ENCODE peak calls at places on chromosomes 16 and 17, in ten cellular contexts. R is H54; A is SJCRH30; X is activated CD4-positive, CD25-positive, alpha-beta regulatory T cell; V is activated T-helper 1 cell treated with anti-CD3 and anti-CD28 coated beads, Interleukin-12 subunit alpha, Interleukin-12 subunit beta, Interleukin-2, Interleukin-4 antibody, amounts not matched to agents 30 ng/mL and 10 ng/mL and 1 ng/mL, durations not matched to agents 14 hours and 24 hours and 36 hours; T is bronchial epithelial cell; W is colonic mucosa; N is GM12891; S is glutamatergic neuron; H is COR-L47. G is an unnamed sample.

GRCh38 chr16:20774703-20775362 is 11.0 kb downstream of the ACSM3 start:
- DNase-seq in R (peak; percentile 72), A (peak; percentile 67), X (peak; percentile 20), V (peak; percentile 31), T (peak; percentile 82), W (peak; percentile 78), N (peak; percentile 20), S (peak; percentile 81), H (peak; percentile 42), G (no peak)

GRCh38 chr16:17304124-17304813 is 166.5 kb downstream of the XYLT1 start:
- DNase-seq in R (no peak), A (no peak), X (no peak), V (no peak), T (peak; percentile 52), W (peak; percentile 62), N (no peak), S (no peak), H (no peak), G (no peak)

GRCh38 chr17:9038380-9038779 is 17.1 kb downstream of the NTN1 start:
- DNase-seq in R (no peak), A (no peak), X (no peak), V (no peak), T (no peak), W (no peak), N (no peak), S (no peak), H (no peak), G (no peak)

GRCh38 chr17:17722081-17722905 is 41.0 kb downstream of the RAI1 start:
- DNase-seq in R (no peak), A (no peak), X (no peak), V (no peak), T (peak; percentile 52), W (no peak), N (no peak), S (peak; percentile 52), H (no peak), G (no peak)

GRCh38 chr17:8019161-8019560 is 16.7 kb downstream of the GUCY2D start:
- DNase-seq in R (no peak), A (no peak), X (no peak), V (no peak), T (peak; percentile 92), W (no peak), N (no peak), S (no peak), H (no peak), G (no peak)

GRCh38 chr17:8803531-8804416 is 4.6 kb upstream of the MFSD6L start:
- DNase-seq in R (no peak), A (no peak), X (no peak), V (no peak), T (no peak), W (peak; percentile 14), N (no peak), S (no peak), H (no peak), G (no peak)

GRCh38 chr16:15827709-15828343 is 29.0 kb downstream of the MYH11 start:
- DNase-seq in R (no peak), A (no peak), X (no peak), V (no peak), T (no peak), W (no peak), N (no peak), S (no peak), H (no peak), G (no peak)

GRCh38 chr17:43446773-43447172 is 37.0 kb upstream of the DHX8 start:
- DNase-seq in R (no peak), A (no peak), X (no peak), V (no peak), T (no peak), W (no peak), N (no peak), S (no peak), H (no peak), G (no peak)

GRCh38 chr16:75000481-75001081 is 1.8 kb downstream of the ZNRF1 start:
- DNase-seq in R (no peak), A (peak; percentile 38), X (no peak), V (no peak), T (no peak), W (peak; percentile 30), N (no peak), S (peak; percentile 34), H (no peak), G (no peak)

GRCh38 chr17:62905233-62905632 is 60.8 kb upstream of the TANC2 start:
- DNase-seq in R (no peak), A (no peak), X (no peak), V (no peak), T (no peak), W (no peak), N (no peak), S (no peak), H (no peak), G (no peak)

GRCh38 chr16:47375423-47375822 is 85.4 kb downstream of the ITFG1 start:
- DNase-seq in R (no peak), A (no peak), X (no peak), V (no peak), T (no peak), W (no peak), N (no peak), S (no peak), H (peak; percentile 26), G (no peak)

GRCh38 chr17:76707985-76708807 is 2.6 kb downstream of the MXRA7 start:
- DNase-seq in R (no peak), A (peak; percentile 98), X (no peak), V (no peak), T (no peak), W (no peak), N (no peak), S (peak; percentile 87), H (no peak), G (no peak)

GRCh38 chr16:83113317-83113716 is 486.5 kb downstream of the CDH13 start:
- DNase-seq in R (no peak), A (no peak), X (no peak), V (no peak), T (no peak), W (no peak), N (no peak), S (peak; percentile 38), H (no peak), G (no peak)

GRCh38 chr16:5257462-5257861 is 159.9 kb upstream of the EEF2KMT start:
- DNase-seq in R (no peak), A (no peak), X (no peak), V (no peak), T (no peak), W (no peak), N (no peak), S (no peak), H (no peak), G (no peak)

GRCh38 chr17:32769846-32770245 is 107.1 kb downstream of the MYO1D start:
- DNase-seq in R (no peak), A (peak; percentile 14), X (no peak), V (no peak), T (peak; percentile 72), W (no peak), N (no peak), S (no peak), H (peak; percentile 23), G (no peak)

GRCh38 chr16:87931504-87931903 is 4.8 kb downstream of the CA5A start:
- DNase-seq in R (no peak), A (peak; percentile 20), X (no peak), V (no peak), T (no peak), W (no peak), N (no peak), S (no peak), H (no peak), G (no peak)